ENCODE peak calls at places on chromosomes 7 and 10, in seven cellular contexts. N is breast epithelium, I is prostate gland, G is spleen, U is GM12878, Y is transverse colon, K is suprapubic skin. B is an unnamed sample.

GRCh38 chr7:76427635-76428034 is 2.9 kb downstream of the ZP3 start:
- DNase-seq in Y (no peak), I (no peak), G (no peak), N (no peak), U (no peak), K (peak), B (no peak)

GRCh38 chr10:77715081-77715480 is 77.5 kb upstream of the KCNMA1 start:
- DNase-seq in N (no peak), K (no peak), G (no peak), U (no peak), Y (no peak), I (no peak), B (no peak)

GRCh38 chr10:119315128-119316001 is 108.0 kb downstream of the GRK5 start:
- DNase-seq in I (no peak), K (no peak), G (no peak), U (peak), N (no peak), Y (peak), B (no peak)

GRCh38 chr7:95397381-95397780 is 1.2 kb upstream of the PON3 start:
- DNase-seq in I (no peak), U (no peak), G (no peak), Y (no peak), N (no peak), K (no peak), B (no peak)

GRCh38 chr7:93359520-93360198 is 127.5 kb downstream of the VPS50 start:
- DNase-seq in Y (no peak), G (no peak), U (no peak), I (no peak), K (no peak), N (no peak), B (no peak)

GRCh38 chr10:27983144-27983543 is 15.7 kb downstream of the ODAD2 start:
- DNase-seq in Y (no peak), K (no peak), G (no peak), I (no peak), U (no peak), N (no peak), B (no peak)

GRCh38 chr7:114416089-114416990 is 1.7 kb downstream of the FOXP2 start:
- DNase-seq in G (no peak), Y (no peak), I (no peak), N (no peak), K (no peak), U (no peak), B (no peak)

GRCh38 chr7:81260152-81260551 is 341.3 kb upstream of the SEMA3C start:
- DNase-seq in N (no peak), U (no peak), G (no peak), Y (no peak), I (no peak), K (no peak), B (no peak)

GRCh38 chr7:78014401-78014800 is 215.8 kb downstream of the PHTF2 start:
- DNase-seq in K (no peak), G (no peak), Y (no peak), I (no peak), U (no peak), N (no peak), B (no peak)

GRCh38 chr10:28845009-28845682 is 167.8 kb downstream of the BAMBI start:
- DNase-seq in I (no peak), K (no peak), U (no peak), Y (no peak), G (no peak), N (no peak), B (no peak)

GRCh38 chr10:69958232-69958902 is 94.3 kb upstream of the MACROH2A2 start:
- DNase-seq in K (no peak), N (no peak), Y (no peak), I (no peak), U (no peak), G (no peak), B (peak)

GRCh38 chr10:114767101-114767588 is 54.4 kb upstream of the FHIP2A start:
- DNase-seq in I (no peak), N (no peak), K (no peak), U (no peak), Y (no peak), G (no peak), B (no peak)

GRCh38 chr7:47283497-47284131 is 298.3 kb downstream of the TNS3 start:
- DNase-seq in K (no peak), G (no peak), Y (peak), I (no peak), N (no peak), U (no peak), B (no peak)

GRCh38 chr7:70696139-70696782 is 435.7 kb upstream of the GALNT17 start:
- DNase-seq in Y (no peak), G (no peak), U (no peak), I (no peak), K (no peak), N (no peak), B (no peak)

GRCh38 chr10:18658301-18658991 is 785 bp upstream of the ARL5B start:
- DNase-seq in N (no peak), U (peak), K (no peak), G (peak), I (peak), Y (peak), B (no peak)
- TF ChIP-seq POLR2AphosphoS5 in N (no peak), U (peak), K (no peak), G (no peak), I (no peak), Y (peak), B (no peak)

GRCh38 chr7:4074994-4075393 is 607.1 kb upstream of the FOXK1 start:
- DNase-seq in N (no peak), I (no peak), K (no peak), U (no peak), Y (no peak), G (no peak), B (peak)
- TF ChIP-seq CTCF in N (no peak), I (no peak), K (no peak), U (no peak), Y (no peak), G (no peak), B (no peak)

GRCh38 chr10:61942997-61943457 is 41.5 kb downstream of the ARID5B start:
- DNase-seq in I (no peak), K (no peak), Y (no peak), G (no peak), U (no peak), N (no peak), B (no peak)

GRCh38 chr10:61941202-61941651 is 39.7 kb downstream of the ARID5B start:
- DNase-seq in G (no peak), Y (no peak), U (no peak), I (no peak), K (no peak), N (no peak), B (no peak)

GRCh38 chr10:61936770-61937169 is 35.3 kb downstream of the ARID5B start:
- DNase-seq in Y (no peak), U (no peak), N (no peak), G (no peak), K (no peak), I (no peak), B (no peak)

GRCh38 chr10:61937631-61938284 is 36.3 kb downstream of the ARID5B start:
- DNase-seq in I (peak), Y (no peak), G (no peak), K (no peak), N (no peak), U (no peak), B (no peak)

GRCh38 chr10:61939575-61940301 is 38.2 kb downstream of the ARID5B start:
- DNase-seq in Y (no peak), K (no peak), N (no peak), G (no peak), U (no peak), I (no peak), B (no peak)
- H3K27ac ChIP-seq in Y (peak), K (peak), N (peak), G (peak), U (peak), I (peak), B (peak)

GRCh38 chr10:6847561-6847960 is 267.5 kb upstream of the PRKCQ start:
- DNase-seq in U (no peak), N (no peak), I (no peak), K (no peak), G (no peak), Y (no peak), B (no peak)
- TF ChIP-seq POLR2AphosphoS5 in U (no peak), N (no peak), I (no peak), K (no peak), G (no peak), Y (no peak), B (no peak)

GRCh38 chr10:71217266-71218045 is 5.1 kb downstream of the UNC5B start:
- DNase-seq in K (peak), U (no peak), I (no peak), N (no peak), G (peak), Y (no peak), B (no peak)
- TF ChIP-seq CTCF in K (no peak), U (no peak), I (no peak), N (no peak), G (no peak), Y (no peak), B (no peak)

GRCh38 chr10:59753267-59753666 is at the start of gene MRLN:
- DNase-seq in U (no peak), G (no peak), K (no peak), N (no peak), Y (no peak), I (no peak), B (no peak)

GRCh38 chr10:59754951-59755350 is 1.7 kb upstream of the MRLN start:
- DNase-seq in K (no peak), N (no peak), G (no peak), Y (no peak), U (no peak), I (no peak), B (no peak)

GRCh38 chr10:59752278-59752940 is 846 bp downstream of the MRLN start:
- DNase-seq in U (no peak), G (no peak), Y (no peak), I (no peak), K (no peak), N (no peak), B (no peak)

GRCh38 chr10:59762505-59762904 is 9.2 kb upstream of the MRLN start:
- DNase-seq in U (no peak), I (no peak), Y (no peak), K (no peak), N (no peak), G (no peak), B (no peak)

GRCh38 chr10:59757966-59758365 is 4.7 kb upstream of the MRLN start:
- DNase-seq in Y (no peak), I (no peak), N (no peak), G (no peak), K (no peak), U (no peak), B (no peak)
- H3K27ac ChIP-seq in Y (no peak), I (no peak), N (no peak), G (no peak), K (no peak), U (no peak), B (no peak)

GRCh38 chr10:71845410-71846406 is 5.3 kb downstream of the PSAP start:
- DNase-seq in I (no peak), Y (no peak), N (no peak), G (no peak), K (no peak), U (no peak), B (no peak)
- TF ChIP-seq POLR2AphosphoS5 in I (no peak), Y (no peak), N (no peak), G (no peak), K (no peak), U (no peak), B (no peak)

GRCh38 chr7:132482866-132483265 is 93.4 kb downstream of the PLXNA4 start:
- DNase-seq in U (no peak), Y (no peak), N (no peak), G (no peak), K (no peak), I (no peak), B (no peak)
- TF ChIP-seq CTCF in U (no peak), Y (no peak), N (no peak), G (no peak), K (no peak), I (no peak), B (no peak)

B was measured in stomach.